ENCODE peak calls at places on chromosomes 12 and 14, in six cellular contexts. B, H, E, A, C and U are unnamed samples. For H3K4me1, the result is how much of the 10 kb centered on the place peaks cover.

GRCh38 chr12:39606712-39607423 is 12.7 kb downstream of the ABCD2 start:
- DNase-seq in B (no peak), H (no peak), E (no peak), A (no peak), C (no peak), U (no peak)

GRCh38 chr14:21268612-21269251 is 510 bp downstream of the HNRNPC start:
- DNase-seq in B (peak), H (peak), E (peak), A (no peak), C (peak), U (peak)

GRCh38 chr14:65096323-65097089 is 5.8 kb downstream of the MAX start:
- DNase-seq in B (no peak), H (peak), E (no peak), A (no peak), C (peak), U (no peak)

GRCh38 chr12:32569256-32569655 is 109.8 kb upstream of the DNM1L start:
- DNase-seq in B (no peak), H (no peak), E (no peak), A (no peak), C (no peak), U (no peak)

GRCh38 chr12:58917699-58918334 is 2.5 kb downstream of the LRIG3 start:
- DNase-seq in B (no peak), H (no peak), E (no peak), A (no peak), C (no peak), U (peak)

GRCh38 chr14:61145258-61145902 is 135.8 kb downstream of the TMEM30B start:
- DNase-seq in B (peak), H (peak), E (peak), A (no peak), C (peak), U (peak)

GRCh38 chr12:94795520-94795919 is 145.2 kb upstream of the TMCC3 start:
- DNase-seq in B (peak), H (peak), E (no peak), A (no peak), C (peak), U (peak)

GRCh38 chr14:65864993-65865392 is 452.5 kb downstream of the FUT8 start:
- DNase-seq in B (no peak), H (no peak), E (no peak), A (no peak), C (no peak), U (no peak)

GRCh38 chr12:74408601-74409166 is 129.0 kb upstream of the ATXN7L3B start:
- DNase-seq in B (no peak), H (no peak), E (no peak), A (no peak), C (no peak), U (no peak)

GRCh38 chr14:91774138-91775096 is 42.5 kb upstream of the CATSPERB start:
- DNase-seq in B (no peak), H (no peak), E (no peak), A (no peak), C (no peak), U (no peak)

GRCh38 chr12:127383281-127383680 is 883.7 kb upstream of the TMEM132C start:
- DNase-seq in B (no peak), H (no peak), E (no peak), A (no peak), C (peak), U (no peak)

GRCh38 chr14:91281346-91281745 is 36.8 kb upstream of the GPR68 start:
- DNase-seq in B (peak), H (no peak), E (no peak), A (no peak), C (peak), U (no peak)

GRCh38 chr12:1642513-1642912 is 13.5 kb downstream of the WNT5B start:
- DNase-seq in B (no peak), H (peak), E (no peak), A (no peak), C (no peak), U (no peak)

GRCh38 chr12:2460051-2460450 is 334.7 kb upstream of the FKBP4 start:
- DNase-seq in B (no peak), H (no peak), E (no peak), A (no peak), C (peak), U (no peak)

GRCh38 chr12:59164991-59165718 is 244.9 kb upstream of the LRIG3 start:
- DNase-seq in B (peak), H (peak), E (no peak), A (no peak), C (peak), U (peak)

GRCh38 chr12:64252708-64253107 is 30.6 kb upstream of the KICS2 start:
- DNase-seq in B (peak), H (no peak), E (no peak), A (no peak), C (no peak), U (no peak)

GRCh38 chr12:53726946-53727309 is 324 bp downstream of the CALCOCO1 start:
- DNase-seq in B (peak), H (no peak), E (peak), A (no peak), C (no peak), U (peak)
- H3K27ac ChIP-seq in B (peak), H (no peak), E (peak), A (peak), C (peak), U (peak)

DNA sequence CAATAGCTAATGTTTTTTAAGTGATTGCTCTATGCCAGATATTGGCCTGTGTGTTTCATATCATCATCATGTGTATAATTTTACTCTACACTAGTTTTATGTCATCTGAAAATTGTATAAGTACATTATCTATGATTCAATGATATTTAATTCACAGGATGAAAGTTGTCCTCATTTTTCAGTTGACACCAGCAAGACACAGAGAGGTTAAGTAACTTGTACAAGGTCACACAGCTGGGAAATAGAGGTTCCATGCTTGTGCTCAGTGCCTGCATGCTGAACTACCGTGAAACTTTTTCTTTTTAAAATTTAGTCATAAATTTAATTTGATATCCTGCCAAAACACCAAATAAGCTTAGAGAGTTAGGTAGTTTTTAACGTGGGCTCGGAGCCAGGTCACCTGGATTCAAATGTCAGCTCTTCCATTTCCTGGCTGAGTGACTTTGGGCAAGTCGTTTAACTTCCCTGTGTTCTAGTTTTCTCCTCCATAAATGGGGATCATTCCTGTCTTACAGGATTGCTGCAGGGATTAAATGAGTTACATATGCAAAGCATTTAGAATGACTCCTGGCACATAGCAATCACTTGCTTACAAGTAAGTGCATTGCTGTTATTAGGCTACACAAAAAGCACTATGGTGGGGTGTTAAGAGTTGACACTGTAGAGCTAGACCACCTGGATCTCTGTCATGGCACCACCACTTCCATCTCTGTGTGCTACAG is 183.9 kb downstream of the ETV6 start:
- DNase-seq in B (no peak), H (no peak), E (no peak), A (no peak), C (no peak), U (no peak)
- H3K4me1 ChIP-seq in B (under half), H (under half), E (under half), A (half or more), C (under half), U (under half)

DNA sequence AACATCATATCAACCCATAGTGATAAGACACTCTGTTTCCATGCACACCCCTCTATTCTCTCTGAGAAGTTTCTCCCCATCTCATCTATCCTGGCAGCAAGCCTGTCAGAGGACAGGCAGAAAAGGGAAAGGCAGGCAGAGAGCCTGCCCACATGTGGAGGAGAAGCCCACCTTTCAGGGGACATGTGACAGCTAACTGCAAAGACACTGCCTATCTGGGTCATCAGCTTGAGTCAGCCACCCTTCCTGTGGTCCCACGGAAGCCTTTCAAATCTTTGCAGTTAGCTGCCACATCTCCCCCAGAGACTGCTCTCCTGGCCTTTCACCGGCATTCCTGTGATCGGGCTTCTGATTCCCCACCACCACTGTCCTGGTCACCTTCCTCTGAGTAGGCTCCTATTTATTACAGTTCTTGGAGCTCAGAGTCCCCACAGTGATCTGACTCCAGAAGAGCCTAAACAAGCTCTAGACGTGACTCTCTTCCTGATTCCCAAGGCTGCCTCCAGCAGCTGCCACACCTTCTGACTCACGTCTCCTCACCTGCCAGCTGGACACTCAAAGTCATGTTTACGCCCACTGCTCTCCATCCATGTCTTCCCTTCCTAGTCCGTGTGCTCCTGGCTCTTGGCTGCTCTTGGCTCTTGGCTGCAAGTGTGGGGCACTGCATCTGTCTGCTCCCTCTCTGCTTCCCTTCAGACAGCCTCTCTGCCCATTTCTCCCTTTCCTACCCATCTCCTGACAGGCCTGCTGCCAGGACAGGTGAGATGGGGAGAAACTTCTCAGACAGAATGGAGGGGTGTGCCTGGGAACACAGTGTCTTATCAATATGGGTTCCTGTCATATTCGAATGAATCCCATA is 7.5 kb upstream of the KRT1 start:
- DNase-seq in B (no peak), H (peak), E (no peak), A (no peak), C (no peak), U (no peak)
- TF ChIP-seq CTCF in B (no peak), H (no peak), E (no peak), A (no peak), C (no peak), U (no peak)

GRCh38 chr14:34770901-34771300 is 56.5 kb upstream of the CFL2 start:
- DNase-seq in B (no peak), H (no peak), E (no peak), A (no peak), C (peak), U (no peak)

GRCh38 chr14:34766611-34767010 is 52.2 kb upstream of the CFL2 start:
- DNase-seq in B (peak), H (no peak), E (no peak), A (no peak), C (peak), U (no peak)

GRCh38 chr14:34766060-34766459 is 51.7 kb upstream of the CFL2 start:
- DNase-seq in B (no peak), H (no peak), E (no peak), A (no peak), C (no peak), U (peak)
- H3K27ac ChIP-seq in B (no peak), H (no peak), E (no peak), A (no peak), C (no peak), U (no peak)

DNA sequence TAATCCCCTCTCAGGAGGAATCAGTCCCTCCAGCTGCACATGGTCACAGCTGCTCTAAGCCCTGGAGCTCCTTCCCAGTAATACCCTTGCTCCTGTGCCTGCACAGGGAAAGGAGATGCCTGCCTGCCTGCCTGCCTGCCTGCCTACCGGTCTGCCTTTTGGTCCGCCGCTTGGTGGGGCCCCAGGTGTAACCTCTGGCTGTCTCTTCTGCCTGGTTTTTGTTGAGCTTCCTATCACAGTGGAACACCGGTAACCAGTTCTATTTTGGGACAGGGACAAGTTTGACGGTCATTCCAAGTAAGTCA is 99.8 kb downstream of the DAD1 start:
- DNase-seq in B (no peak), H (no peak), E (no peak), A (peak), C (no peak), U (no peak)
- H3K4me1 ChIP-seq in B (under half), H (under half), E (under half), A (under half), C (under half), U (half or more)

GRCh38 chr14:81931828-81932227 is 398.2 kb upstream of the SEL1L start:
- DNase-seq in B (no peak), H (no peak), E (no peak), A (no peak), C (no peak), U (no peak)

DNA sequence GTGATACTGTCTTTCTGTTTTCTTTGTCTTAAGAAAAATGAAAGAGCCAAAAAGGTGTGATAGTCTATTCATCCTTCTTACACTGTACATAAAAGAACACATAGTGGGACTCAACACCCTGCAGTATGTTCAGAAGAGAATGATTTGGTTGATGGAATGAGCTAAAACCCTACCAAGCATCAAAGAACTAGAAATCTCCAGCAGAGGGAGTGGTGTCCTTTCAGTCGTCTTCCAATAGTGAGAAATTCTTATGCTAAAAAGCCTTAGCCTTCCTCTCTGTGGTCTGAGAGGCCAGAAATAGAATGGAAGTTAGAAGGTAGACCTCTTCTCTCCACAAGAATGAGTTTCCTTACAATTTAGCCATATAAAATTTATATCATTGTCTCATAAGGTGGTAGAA is 393.4 kb upstream of the SEL1L start:
- DNase-seq in B (no peak), H (peak), E (no peak), A (no peak), C (no peak), U (peak)
- TF ChIP-seq CTCF in B (no peak), H (peak), E (no peak), A (no peak), C (no peak), U (peak)